ENCODE peak calls at places on chromosomes 1 and 21, in six cellular contexts. X, E, D, U, Q and S are unnamed samples. For H3K36me3, the result is how much of the 10 kb centered on the place peaks cover.

GRCh38 chr1:212256404-212256803 is 28.8 kb upstream of the PPP2R5A start:
- DNase-seq in X (peak), E (no peak), D (peak), U (no peak), Q (peak), S (no peak)

GRCh38 chr1:229514578-229515275 is 6.6 kb upstream of the NUP133 start:
- DNase-seq in X (peak), E (no peak), D (peak), U (peak), Q (peak), S (no peak)

GRCh38 chr1:219367496-219367895 is 193.8 kb downstream of the LYPLAL1 start:
- DNase-seq in X (no peak), E (no peak), D (no peak), U (no peak), Q (no peak), S (no peak)

GRCh38 chr1:95371666-95372320 is 137.8 kb downstream of the RWDD3 start:
- DNase-seq in X (no peak), E (no peak), D (no peak), U (no peak), Q (no peak), S (no peak)

GRCh38 chr1:170032531-170033295 is 41.8 kb downstream of the KIFAP3 start:
- DNase-seq in X (no peak), E (no peak), D (no peak), U (peak), Q (no peak), S (no peak)

GRCh38 chr1:26745191-26745590 is 42.6 kb upstream of the PIGV start:
- DNase-seq in X (no peak), E (no peak), D (no peak), U (no peak), Q (no peak), S (no peak)

GRCh38 chr1:179365342-179366092 is at the start of gene AXDND1:
- DNase-seq in X (peak), E (peak), D (peak), U (peak), Q (peak), S (peak)

GRCh38 chr1:63713627-63714481 is 60.0 kb upstream of the ROR1 start:
- DNase-seq in X (no peak), E (no peak), D (no peak), U (peak), Q (no peak), S (no peak)

GRCh38 chr1:65055754-65056153 is 89.4 kb upstream of the JAK1 start:
- DNase-seq in X (no peak), E (no peak), D (no peak), U (no peak), Q (no peak), S (no peak)

GRCh38 chr21:44984792-44985440 is 45.1 kb downstream of the SLX9 start:
- DNase-seq in X (no peak), E (no peak), D (no peak), U (no peak), Q (no peak), S (peak)

GRCh38 chr1:235843458-235843857 is 23.2 kb downstream of the LYST start:
- DNase-seq in X (peak), E (no peak), D (no peak), U (no peak), Q (no peak), S (no peak)

GRCh38 chr1:244052011-244052727 is 1.1 kb downstream of the ZBTB18 start:
- DNase-seq in X (no peak), E (no peak), D (no peak), U (no peak), Q (no peak), S (no peak)

GRCh38 chr21:34835526-34835925 is 166.7 kb downstream of the CLIC6 start:
- DNase-seq in X (no peak), E (no peak), D (no peak), U (peak), Q (no peak), S (peak)

GRCh38 chr1:111054656-111055055 is 85.2 kb downstream of the DRAM2 start:
- DNase-seq in X (no peak), E (no peak), D (no peak), U (no peak), Q (no peak), S (no peak)

GRCh38 chr1:214476229-214476957 is 75.0 kb downstream of the PTPN14 start:
- DNase-seq in X (no peak), E (peak), D (no peak), U (no peak), Q (no peak), S (no peak)

GRCh38 chr1:61951731-61952585 is 209.7 kb downstream of the PATJ start:
- DNase-seq in X (no peak), E (no peak), D (no peak), U (no peak), Q (no peak), S (no peak)

GRCh38 chr1:64624859-64625258 is 120.0 kb upstream of the RAVER2 start:
- DNase-seq in X (no peak), E (no peak), D (no peak), U (no peak), Q (no peak), S (no peak)

GRCh38 chr1:189175889-189176288 is 1301.8 kb downstream of the BRINP3 start:
- DNase-seq in X (no peak), E (no peak), D (no peak), U (no peak), Q (no peak), S (no peak)

GRCh38 chr1:113199718-113200455 is 126.9 kb downstream of the LRIG2 start:
- DNase-seq in X (no peak), E (peak), D (no peak), U (no peak), Q (no peak), S (no peak)

GRCh38 chr21:38171723-38172344 is 85.0 kb upstream of the KCNJ15 start:
- DNase-seq in X (no peak), E (no peak), D (no peak), U (no peak), Q (no peak), S (no peak)

GRCh38 chr1:246107516-246108277 is 399.4 kb downstream of the SMYD3 start:
- DNase-seq in X (no peak), E (no peak), D (no peak), U (no peak), Q (no peak), S (no peak)

GRCh38 chr1:31306278-31306677 is 9.4 kb downstream of the ZCCHC17 start:
- DNase-seq in X (no peak), E (no peak), D (no peak), U (peak), Q (no peak), S (no peak)

GRCh38 chr21:20662523-20662922 is 335.7 kb upstream of the NCAM2 start:
- DNase-seq in X (no peak), E (no peak), D (no peak), U (no peak), Q (no peak), S (no peak)

GRCh38 chr1:221768444-221769066 is 26.7 kb upstream of the DUSP10 start:
- DNase-seq in X (no peak), E (no peak), D (no peak), U (no peak), Q (no peak), S (no peak)

GRCh38 chr1:29055160-29055559 is 68.5 kb downstream of the TMEM200B start:
- DNase-seq in X (no peak), E (no peak), D (no peak), U (no peak), Q (no peak), S (no peak)

GRCh38 chr21:44952116-44952928 is 12.5 kb downstream of the SLX9 start:
- DNase-seq in X (no peak), E (no peak), D (no peak), U (no peak), Q (no peak), S (no peak)

GRCh38 chr1:172359531-172359991 is 60.9 kb upstream of the C1orf105 start:
- DNase-seq in X (no peak), E (no peak), D (no peak), U (peak), Q (no peak), S (no peak)

GRCh38 chr1:106526650-106527049 is 529.8 kb upstream of the PRMT6 start:
- DNase-seq in X (no peak), E (no peak), D (no peak), U (peak), Q (no peak), S (no peak)

GRCh38 chr21:31262728-31263127 is 81.3 kb downstream of the TIAM1 start:
- DNase-seq in X (no peak), E (no peak), D (no peak), U (no peak), Q (no peak), S (no peak)

GRCh38 chr1:176522310-176522846 is 59.4 kb downstream of the PAPPA2 start:
- DNase-seq in X (no peak), E (peak), D (no peak), U (no peak), Q (no peak), S (no peak)

GRCh38 chr21:32955307-32955937 is 70.3 kb upstream of the OLIG2 start:
- DNase-seq in X (no peak), E (no peak), D (no peak), U (no peak), Q (no peak), S (no peak)

GRCh38 chr1:156859523-156860112 is 701 bp upstream of the INSRR start:
- DNase-seq in X (no peak), E (no peak), D (no peak), U (no peak), Q (peak), S (no peak)

GRCh38 chr1:27958513-27958912 is 1.3 kb upstream of the XKR8 start:
- DNase-seq in X (no peak), E (no peak), D (no peak), U (no peak), Q (no peak), S (no peak)

GRCh38 chr1:111989531-111990025 is at the start of gene KCND3:
- DNase-seq in X (no peak), E (no peak), D (no peak), U (no peak), Q (no peak), S (no peak)

DNA sequence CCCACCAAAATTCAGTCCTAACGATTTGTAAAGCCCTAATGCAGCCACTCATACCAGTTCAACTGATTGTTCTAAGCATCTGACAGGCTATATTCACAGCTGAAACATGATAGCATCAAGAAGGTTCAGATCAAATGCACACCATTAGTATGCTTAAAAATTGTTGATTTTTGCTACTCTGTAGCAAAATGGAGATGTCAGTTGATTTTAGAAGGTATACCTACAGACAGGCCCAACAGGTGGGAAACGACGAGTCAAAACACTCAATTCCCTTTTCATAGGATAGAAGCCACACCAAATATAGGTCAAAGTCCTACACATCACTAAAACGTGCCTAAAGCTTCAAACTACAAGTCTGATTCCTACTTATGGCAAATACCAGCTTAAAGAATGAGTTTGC is 6.7 kb downstream of the SFPQ start:
- DNase-seq in X (no peak), E (no peak), D (no peak), U (no peak), Q (no peak), S (no peak)
- H3K36me3 ChIP-seq in X (half or more), E (half or more), D (half or more), U (under half), Q (half or more), S (half or more)

GRCh38 chr1:201408815-201409200 is 9.7 kb upstream of the LAD1 start:
- DNase-seq in X (no peak), E (no peak), D (no peak), U (no peak), Q (no peak), S (no peak)
- H3K36me3 ChIP-seq in X (under half), E (under half), D (under half), U (under half), Q (under half), S (under half)

GRCh38 chr1:66968574-66968973 is 43.8 kb downstream of the MIER1 start:
- DNase-seq in X (no peak), E (no peak), D (no peak), U (no peak), Q (no peak), S (no peak)
- H3K36me3 ChIP-seq in X (under half), E (half or more), D (under half), U (under half), Q (under half), S (half or more)

GRCh38 chr1:1262759-1263158 is 10.9 kb downstream of the UBE2J2 start:
- DNase-seq in X (no peak), E (no peak), D (no peak), U (no peak), Q (no peak), S (no peak)
- H3K36me3 ChIP-seq in X (under half), E (half or more), D (under half), U (under half), Q (under half), S (half or more)

GRCh38 chr1:39754026-39754569 is 15.4 kb downstream of the PPIE start:
- DNase-seq in X (no peak), E (no peak), D (no peak), U (no peak), Q (no peak), S (no peak)

GRCh38 chr1:39754906-39755504 is 16.1 kb downstream of the OXCT2 start:
- DNase-seq in X (no peak), E (no peak), D (no peak), U (no peak), Q (no peak), S (no peak)

GRCh38 chr1:39753132-39754025 is 14.7 kb downstream of the PPIE start:
- DNase-seq in X (no peak), E (no peak), D (no peak), U (no peak), Q (no peak), S (no peak)

GRCh38 chr1:39751595-39751994 is 12.9 kb downstream of the PPIE start:
- DNase-seq in X (no peak), E (no peak), D (no peak), U (no peak), Q (no peak), S (no peak)

GRCh38 chr1:39752703-39753102 is 14.0 kb downstream of the PPIE start:
- DNase-seq in X (no peak), E (no peak), D (no peak), U (no peak), Q (no peak), S (no peak)
- H3K36me3 ChIP-seq in X (half or more), E (half or more), D (half or more), U (under half), Q (half or more), S (half or more)